ENCODE peak calls at places on chromosomes 5 and 9, in four cellular contexts. R, P, Z and B are unnamed samples.

GRCh38 chr9:31996331-31996730 is 388.1 kb upstream of the ACO1 start:
- DNase-seq in R (no peak), Z (no peak), P (no peak), B (no peak)

GRCh38 chr5:15501057-15501791 is 1.2 kb downstream of the FBXL7 start:
- DNase-seq in R (no peak), P (no peak), Z (peak; percentile 84), B (no peak)

GRCh38 chr5:612498-613424 is 621 bp downstream of the CEP72 start:
- DNase-seq in Z (peak; percentile 14), P (peak; percentile 20), R (no peak), B (no peak)

GRCh38 chr9:118321823-118322222 is 617.6 kb downstream of the TLR4 start:
- DNase-seq in R (no peak), P (no peak), Z (no peak), B (no peak)

GRCh38 chr5:98513378-98513777 is 260.1 kb upstream of the RGMB start:
- DNase-seq in R (no peak), P (no peak), Z (no peak), B (no peak)

GRCh38 chr9:95031711-95032461 is 285.6 kb downstream of the FANCC start:
- DNase-seq in R (no peak), Z (no peak), P (peak; percentile 83), B (no peak)

GRCh38 chr5:180301253-180301652 is 9.4 kb upstream of the MAPK9 start:
- DNase-seq in P (no peak), Z (no peak), R (no peak), B (no peak)

GRCh38 chr9:101387871-101388506 is 3.2 kb upstream of the BAAT start:
- DNase-seq in P (no peak), R (no peak), Z (peak; percentile 50), B (no peak)

GRCh38 chr5:43772601-43773031 is 169.6 kb downstream of the NNT start:
- DNase-seq in Z (peak; percentile 51), R (no peak), P (no peak), B (no peak)

GRCh38 chr9:81028504-81028903 is 660.8 kb downstream of the TLE1 start:
- DNase-seq in R (peak; percentile 74), P (no peak), Z (peak; percentile 61), B (no peak)

GRCh38 chr5:73448072-73448432 is 525 bp downstream of the FOXD1 start:
- DNase-seq in Z (no peak), P (no peak), R (no peak), B (no peak)

GRCh38 chr5:150515446-150515845 is 7.5 kb downstream of the NDST1 start:
- DNase-seq in Z (peak; percentile 15), P (no peak), R (no peak), B (no peak)

GRCh38 chr5:73945505-73945904 is 319.5 kb downstream of the ARHGEF28 start:
- DNase-seq in P (no peak), Z (no peak), R (no peak), B (no peak)

GRCh38 chr9:85723220-85723619 is 18.5 kb downstream of the AGTPBP1 start:
- DNase-seq in P (no peak), R (no peak), Z (no peak), B (no peak)

GRCh38 chr9:111895996-111896941 is at the start of gene UGCG:
- DNase-seq in P (peak; percentile 92), Z (peak; percentile 92), R (peak; percentile 55), B (no peak)

GRCh38 chr5:57598756-57599155 is 116.1 kb upstream of the ACTBL2 start:
- DNase-seq in R (peak; percentile 65), P (no peak), Z (peak; percentile 26), B (no peak)

GRCh38 chr5:132104561-132104960 is 31.0 kb downstream of the CSF2 start:
- DNase-seq in Z (no peak), R (no peak), P (no peak), B (no peak)

GRCh38 chr5:15014809-15015208 is 143.2 kb upstream of the ANKH start:
- DNase-seq in R (no peak), P (no peak), Z (no peak), B (no peak)

GRCh38 chr5:112419596-112420110 is 576 bp upstream of the EPB41L4A start:
- DNase-seq in P (peak; percentile 69), Z (peak; percentile 69), R (no peak), B (no peak)

GRCh38 chr5:173712609-173713176 is 96.2 kb upstream of the BOD1 start:
- DNase-seq in R (no peak), P (no peak), Z (no peak), B (no peak)

GRCh38 chr5:79666758-79667157 is 22.9 kb upstream of the CMYA5 start:
- DNase-seq in Z (no peak), P (no peak), R (no peak), B (no peak)

GRCh38 chr5:61159070-61159469 is 3.2 kb downstream of the SMIM15 start:
- DNase-seq in P (no peak), Z (no peak), R (no peak), B (no peak)

GRCh38 chr9:108151161-108151586 is 661.6 kb upstream of the KLF4 start:
- DNase-seq in R (peak; percentile 11), Z (no peak), P (no peak), B (no peak)

GRCh38 chr5:93581738-93582414 is 857 bp upstream of the NR2F1-AS1 start:
- DNase-seq in Z (peak; percentile 63), P (no peak), R (peak; percentile 57), B (no peak)
- H3K4me3 ChIP-seq in Z (peak overlapping the region; percentile 93), P (peak overlapping the region; percentile 64), R (peak overlapping the region; percentile 92), B (no peak overlapping the region)

GRCh38 chr5:149228610-149229297 is 42.9 kb upstream of the AFAP1L1 start:
- DNase-seq in Z (peak; percentile 84), R (peak; percentile 82), P (no peak), B (no peak)
- TF ChIP-seq CTCF in Z (peak; percentile 64), R (peak; percentile 90), P (peak; percentile 49), B (peak; percentile 16)

GRCh38 chr5:157279605-157280239 is 13.8 kb downstream of the CYFIP2 start:
- DNase-seq in Z (no peak), R (no peak), P (no peak), B (no peak)
- H3K4me3 ChIP-seq in Z (no peak overlapping the region), R (no peak overlapping the region), P (no peak overlapping the region), B (no peak overlapping the region)

GRCh38 chr9:136110082-136111061 is 8.3 kb downstream of the TMEM250 start:
- DNase-seq in P (no peak), R (no peak), Z (no peak), B (no peak)
- TF ChIP-seq CTCF in P (no peak), R (peak; percentile 32), Z (peak; percentile 8), B (peak; percentile 27)

DNA sequence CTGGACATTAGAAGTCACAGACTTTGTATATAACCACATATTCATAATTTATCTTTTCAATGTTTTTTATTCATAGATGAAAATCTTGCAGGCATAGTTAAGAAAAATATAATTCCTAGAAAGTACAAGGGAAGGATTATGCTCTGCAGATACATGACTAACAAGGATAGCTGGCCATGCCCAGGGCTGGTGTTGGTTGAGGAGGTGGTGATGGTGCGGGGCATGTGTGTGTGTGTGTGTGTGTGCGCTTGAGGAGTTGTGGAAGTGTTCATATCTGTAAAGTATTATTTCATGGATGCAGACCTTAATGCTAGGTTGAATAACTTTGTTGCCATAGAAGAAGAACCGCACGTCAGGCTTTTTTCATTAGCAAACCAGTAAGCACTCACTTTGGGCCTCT is 1.3 kb downstream of the S1PR3 start:
- DNase-seq in P (no peak), R (no peak), Z (peak; percentile 10), B (no peak)
- H3K4me3 ChIP-seq in P (peak overlapping the region; percentile 68), R (peak overlapping the region; percentile 91), Z (peak overlapping the region; percentile 52), B (no peak overlapping the region)

DNA sequence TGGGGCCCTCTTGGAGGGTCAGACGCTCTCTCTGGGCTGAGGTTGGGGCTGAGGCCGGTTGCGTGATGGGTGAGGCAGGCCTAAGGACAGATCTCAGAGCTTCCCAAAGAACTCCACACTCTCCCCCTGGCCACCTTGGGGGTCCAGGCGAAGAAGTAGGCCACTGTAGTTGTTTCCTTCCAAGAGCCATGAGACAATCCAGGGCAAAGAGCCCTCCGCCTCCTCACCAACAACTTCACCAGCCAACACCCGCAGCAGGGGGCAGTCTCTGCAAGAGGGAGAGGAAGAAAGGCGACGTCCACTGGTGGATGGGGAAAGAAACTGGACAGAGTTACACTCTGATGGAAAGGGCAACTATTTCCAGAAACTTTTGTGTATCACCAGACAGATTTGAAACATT is 10.7 kb downstream of the SLC35A4 start:
- DNase-seq in R (no peak), P (peak; percentile 55), Z (peak; percentile 41), B (no peak)
- TF ChIP-seq CTCF in R (peak; percentile 38), P (no peak), Z (peak; percentile 57), B (no peak)

GRCh38 chr5:134112726-134113571 is 1.5 kb upstream of the TCF7 start:
- DNase-seq in R (no peak), Z (no peak), P (no peak), B (no peak)
- H3K4me3 ChIP-seq in R (no peak overlapping the region), Z (no peak overlapping the region), P (peak overlapping the region; percentile 70), B (no peak overlapping the region)

GRCh38 chr9:82526629-82527028 is 536.3 kb downstream of the RASEF start:
- DNase-seq in P (no peak), Z (no peak), R (no peak), B (no peak)

GRCh38 chr9:82535432-82535998 is 527.4 kb downstream of the RASEF start:
- DNase-seq in Z (no peak), R (no peak), P (no peak), B (no peak)

GRCh38 chr9:82531795-82532194 is 531.1 kb downstream of the RASEF start:
- DNase-seq in P (no peak), R (no peak), Z (no peak), B (no peak)

GRCh38 chr9:82532504-82532903 is 530.4 kb downstream of the RASEF start:
- DNase-seq in Z (no peak), R (no peak), P (no peak), B (no peak)
- TF ChIP-seq CTCF in Z (no peak), R (peak; percentile 34), P (no peak), B (no peak)